ENCODE peak calls at places on chromosomes 3 and 15, in eight cellular contexts. R, O, C, E, T, F, N and D are unnamed samples.

GRCh38 chr3:127104586-127104985 is 88.3 kb upstream of the PRR23E start:
- DNase-seq in T (no peak), R (no peak), E (no peak), C (no peak), F (no peak), O (no peak), N (no peak), D (no peak)

GRCh38 chr15:64247906-64248541 is 85.2 kb upstream of the PPIB start:
- DNase-seq in F (no peak), E (peak), R (no peak), N (peak), O (peak), C (peak), T (peak), D (no peak)

GRCh38 chr3:54122802-54123537 is 618 bp downstream of the CACNA2D3 start:
- DNase-seq in R (no peak), N (no peak), F (no peak), C (no peak), T (no peak), O (no peak), E (no peak), D (no peak)

GRCh38 chr15:85618956-85619491 is 175.7 kb downstream of the KLHL25 start:
- DNase-seq in E (peak), T (peak), N (peak), F (no peak), R (no peak), O (peak), C (peak), D (no peak)

GRCh38 chr15:39125904-39126303 is 455.0 kb upstream of the THBS1 start:
- DNase-seq in R (no peak), T (no peak), C (peak), E (no peak), O (peak), F (peak), N (peak), D (no peak)

GRCh38 chr15:63726491-63726890 is 107.3 kb downstream of the HERC1 start:
- DNase-seq in E (no peak), N (no peak), R (no peak), F (no peak), C (no peak), T (no peak), O (peak), D (no peak)

GRCh38 chr3:150472421-150472820 is 64.3 kb downstream of the TSC22D2 start:
- DNase-seq in F (no peak), O (no peak), E (no peak), N (no peak), R (no peak), T (no peak), C (no peak), D (no peak)

GRCh38 chr3:112847692-112848091 is 1.0 kb upstream of the CD200R1L start:
- DNase-seq in T (no peak), N (no peak), F (no peak), E (no peak), O (no peak), C (no peak), R (no peak), D (no peak)

GRCh38 chr3:141401095-141401494 is 32.8 kb downstream of the ZBTB38 start:
- DNase-seq in O (no peak), E (no peak), C (no peak), T (no peak), N (no peak), F (no peak), R (no peak), D (no peak)

GRCh38 chr3:189457201-189457607 is 174.0 kb upstream of the TP63 start:
- DNase-seq in O (peak), F (no peak), R (no peak), C (no peak), T (no peak), E (no peak), N (no peak), D (no peak)

GRCh38 chr15:78915341-78916087 is 29.3 kb downstream of the CTSH start:
- DNase-seq in T (no peak), E (no peak), N (peak), O (no peak), R (no peak), F (no peak), C (no peak), D (peak)

GRCh38 chr3:126798521-126798920 is 94.5 kb downstream of the CHCHD6 start:
- DNase-seq in T (no peak), N (peak), C (no peak), O (peak), R (no peak), E (no peak), F (no peak), D (no peak)

GRCh38 chr3:125116311-125117069 is 60.7 kb upstream of the HEG1 start:
- DNase-seq in O (peak), F (no peak), R (no peak), T (no peak), C (peak), E (no peak), N (peak), D (no peak)

GRCh38 chr3:73094127-73094526 is 32.7 kb downstream of the EBLN2 start:
- DNase-seq in C (no peak), E (no peak), R (no peak), O (peak), T (no peak), F (no peak), N (peak), D (no peak)

GRCh38 chr3:48432411-48433371 is 2.8 kb upstream of the PLXNB1 start:
- DNase-seq in C (no peak), O (no peak), N (no peak), E (no peak), T (no peak), F (peak), R (no peak), D (no peak)

GRCh38 chr3:5226783-5227182 is 39.3 kb downstream of the EDEM1 start:
- DNase-seq in T (no peak), N (peak), O (peak), C (peak), F (no peak), R (no peak), E (no peak), D (no peak)

GRCh38 chr3:138338244-138338643 is 8.6 kb upstream of the NME9 start:
- DNase-seq in R (no peak), T (no peak), O (no peak), C (no peak), E (no peak), N (no peak), F (no peak), D (no peak)

GRCh38 chr3:184874709-184875644 is 63.0 kb downstream of the VPS8 start:
- DNase-seq in C (peak), E (no peak), R (no peak), F (peak), T (no peak), O (peak), N (peak), D (no peak)

GRCh38 chr3:33718595-33718907 is 497 bp upstream of the CLASP2 start:
- DNase-seq in E (no peak), F (no peak), T (no peak), N (peak), O (no peak), R (no peak), C (no peak), D (no peak)

GRCh38 chr3:100210777-100211145 is 50.0 kb upstream of the TBC1D23 start:
- DNase-seq in O (peak), N (peak), T (no peak), E (no peak), C (peak), R (no peak), F (no peak), D (no peak)

GRCh38 chr15:95577911-95578310 is 752.6 kb upstream of the NR2F2 start:
- DNase-seq in T (no peak), R (no peak), C (no peak), O (no peak), F (no peak), E (no peak), N (no peak), D (no peak)

GRCh38 chr3:51720292-51721061 is 13.6 kb downstream of the GRM2 start:
- DNase-seq in R (no peak), E (no peak), O (no peak), T (no peak), C (no peak), F (no peak), N (no peak), D (no peak)

GRCh38 chr3:9883676-9884554 is 3.9 kb upstream of the CIDEC start:
- DNase-seq in R (no peak), N (peak), O (peak), F (no peak), E (no peak), C (peak), T (no peak), D (no peak)

GRCh38 chr3:184568918-184569829 is 7.6 kb downstream of the EPHB3 start:
- DNase-seq in R (no peak), F (no peak), O (peak), C (peak), N (peak), E (peak), T (no peak), D (peak)

GRCh38 chr3:53068176-53068575 is 22.3 kb upstream of the SFMBT1 start:
- DNase-seq in F (no peak), E (no peak), N (no peak), R (no peak), C (no peak), T (no peak), O (no peak), D (no peak)

GRCh38 chr3:97719156-97719821 is 45.3 kb upstream of the ARL6 start:
- DNase-seq in O (peak), N (peak), F (peak), R (peak), E (no peak), C (peak), T (peak), D (peak)

GRCh38 chr3:138089091-138089490 is 26.3 kb downstream of the DZIP1L start:
- DNase-seq in R (no peak), E (no peak), C (peak), O (peak), F (no peak), N (no peak), T (no peak), D (no peak)

GRCh38 chr15:57540736-57541135 is 51.0 kb upstream of the MYZAP start:
- DNase-seq in C (no peak), F (no peak), T (no peak), R (no peak), N (no peak), O (no peak), E (no peak), D (no peak)

GRCh38 chr3:14440531-14441239 is 38.3 kb downstream of the SLC6A6 start:
- DNase-seq in N (peak), C (peak), O (peak), T (no peak), R (no peak), F (peak), E (peak), D (no peak)

GRCh38 chr15:38069001-38069400 is 134.6 kb downstream of the TMCO5A start:
- DNase-seq in R (no peak), F (no peak), E (no peak), N (peak), T (no peak), C (peak), O (peak), D (no peak)

GRCh38 chr3:36969540-36970432 is 23.1 kb downstream of the EPM2AIP1 start:
- DNase-seq in N (peak), R (no peak), O (peak), E (peak), C (peak), F (peak), T (no peak), D (no peak)

GRCh38 chr15:80059786-80060489 is 462 bp downstream of the ZFAND6 start:
- DNase-seq in O (peak), C (peak), R (no peak), F (peak), E (peak), T (peak), N (peak), D (no peak)

GRCh38 chr3:4531478-4532025 is 38.4 kb downstream of the ITPR1 start:
- DNase-seq in O (no peak), F (no peak), C (no peak), E (no peak), T (no peak), R (no peak), N (no peak), D (no peak)

GRCh38 chr3:148694116-148694515 is 3.6 kb upstream of the AGTR1 start:
- DNase-seq in T (no peak), E (no peak), O (peak), R (no peak), C (no peak), F (no peak), N (no peak), D (no peak)

GRCh38 chr15:33679065-33679464 is 289.2 kb upstream of the CHRM5 start:
- DNase-seq in O (peak), N (no peak), F (no peak), T (no peak), E (no peak), R (no peak), C (peak), D (no peak)

GRCh38 chr3:56783644-56784451 is 17.9 kb downstream of the ARHGEF3 start:
- DNase-seq in T (peak), N (peak), E (no peak), F (no peak), O (peak), C (peak), R (no peak), D (no peak)

GRCh38 chr15:100778831-100779288 is 100.8 kb upstream of the ALDH1A3 start:
- DNase-seq in T (no peak), R (no peak), O (no peak), F (no peak), E (no peak), C (no peak), N (no peak), D (no peak)

GRCh38 chr3:377158-377561 is 180.6 kb downstream of the CHL1 start:
- DNase-seq in E (no peak), C (peak), N (no peak), F (no peak), O (no peak), T (no peak), R (no peak), D (no peak)

GRCh38 chr15:64931381-64931780 is 19.7 kb downstream of the ANKDD1A start:
- DNase-seq in N (peak), C (no peak), E (no peak), O (no peak), T (no peak), F (no peak), R (no peak), D (no peak)